ENCODE peak calls at places on chromosomes 4 and X, in eight cellular contexts. One of them, this sample, is unnamed.

GRCh38 chr4:158722291-158722916 is 792 bp downstream of the PPID start:
- DNase-seq in astrocyte of the spinal cord: peak
- DNase-seq in suprapubic skin: no peak
- DNase-seq in OCI-LY7: peak
- DNase-seq in K562: peak
- DNase-seq in cardiac muscle cell: peak
- DNase-seq in left lung: no peak
- DNase-seq in body of pancreas: no peak
- DNase-seq in this sample: no peak

GRCh38 chr4:84502955-84503373 is 3.9 kb upstream of the NKX6-1 start:
- DNase-seq in astrocyte of the spinal cord: no peak
- DNase-seq in suprapubic skin: no peak
- DNase-seq in OCI-LY7: no peak
- DNase-seq in K562: no peak
- DNase-seq in cardiac muscle cell: no peak
- DNase-seq in left lung: no peak
- DNase-seq in body of pancreas: no peak
- DNase-seq in this sample: no peak

GRCh38 chr4:26135331-26135730 is 185.5 kb upstream of the RBPJ start:
- DNase-seq in astrocyte of the spinal cord: no peak
- DNase-seq in suprapubic skin: no peak
- DNase-seq in OCI-LY7: no peak
- DNase-seq in K562: no peak
- DNase-seq in cardiac muscle cell: no peak
- DNase-seq in left lung: no peak
- DNase-seq in body of pancreas: no peak
- DNase-seq in this sample: no peak

GRCh38 chr4:77805802-77806201 is 13.4 kb downstream of the CNOT6L start:
- DNase-seq in astrocyte of the spinal cord: no peak
- DNase-seq in suprapubic skin: no peak
- DNase-seq in OCI-LY7: no peak
- DNase-seq in K562: no peak
- DNase-seq in cardiac muscle cell: no peak
- DNase-seq in left lung: no peak
- DNase-seq in body of pancreas: no peak
- DNase-seq in this sample: no peak

GRCh38 chr4:88439161-88439760 is 17.7 kb upstream of the HERC5 start:
- DNase-seq in astrocyte of the spinal cord: no peak
- DNase-seq in suprapubic skin: no peak
- DNase-seq in OCI-LY7: no peak
- DNase-seq in K562: no peak
- DNase-seq in cardiac muscle cell: no peak
- DNase-seq in left lung: no peak
- DNase-seq in body of pancreas: no peak
- DNase-seq in this sample: no peak

GRCh38 chr4:82031386-82031785 is 342.4 kb downstream of the HNRNPD start:
- DNase-seq in astrocyte of the spinal cord: no peak
- DNase-seq in suprapubic skin: no peak
- DNase-seq in OCI-LY7: no peak
- DNase-seq in K562: no peak
- DNase-seq in cardiac muscle cell: no peak
- DNase-seq in left lung: no peak
- DNase-seq in body of pancreas: no peak
- DNase-seq in this sample: no peak

GRCh38 chr4:145381163-145381562 is 100.5 kb upstream of the SMAD1 start:
- DNase-seq in astrocyte of the spinal cord: no peak
- DNase-seq in suprapubic skin: no peak
- DNase-seq in OCI-LY7: no peak
- DNase-seq in K562: no peak
- DNase-seq in cardiac muscle cell: no peak
- DNase-seq in left lung: no peak
- DNase-seq in body of pancreas: no peak
- DNase-seq in this sample: no peak

GRCh38 chrX:15438332-15438731 is 54.1 kb upstream of the VEGFD start:
- DNase-seq in astrocyte of the spinal cord: no peak
- DNase-seq in suprapubic skin: no peak
- DNase-seq in OCI-LY7: no peak
- DNase-seq in K562: no peak
- DNase-seq in cardiac muscle cell: no peak
- DNase-seq in left lung: no peak
- DNase-seq in body of pancreas: no peak
- DNase-seq in this sample: no peak

GRCh38 chrX:23478561-23478960 is 143.9 kb downstream of the PTCHD1 start:
- DNase-seq in astrocyte of the spinal cord: no peak
- DNase-seq in suprapubic skin: no peak
- DNase-seq in OCI-LY7: no peak
- DNase-seq in K562: no peak
- DNase-seq in cardiac muscle cell: no peak
- DNase-seq in left lung: no peak
- DNase-seq in body of pancreas: no peak
- DNase-seq in this sample: no peak

GRCh38 chr4:31917334-31917733 is 1197.2 kb downstream of the PCDH7 start:
- DNase-seq in astrocyte of the spinal cord: no peak
- DNase-seq in suprapubic skin: no peak
- DNase-seq in OCI-LY7: no peak
- DNase-seq in K562: no peak
- DNase-seq in cardiac muscle cell: no peak
- DNase-seq in left lung: no peak
- DNase-seq in body of pancreas: no peak
- DNase-seq in this sample: no peak

GRCh38 chrX:155028192-155028591 is 1.5 kb downstream of the FUNDC2 start:
- DNase-seq in astrocyte of the spinal cord: no peak
- DNase-seq in suprapubic skin: no peak
- DNase-seq in OCI-LY7: peak
- DNase-seq in K562: peak
- DNase-seq in cardiac muscle cell: no peak
- DNase-seq in left lung: no peak
- DNase-seq in body of pancreas: no peak
- DNase-seq in this sample: no peak

GRCh38 chr4:15005474-15006115 is 3.3 kb downstream of the CPEB2 start:
- DNase-seq in astrocyte of the spinal cord: peak
- DNase-seq in suprapubic skin: no peak
- DNase-seq in OCI-LY7: no peak
- DNase-seq in K562: no peak
- DNase-seq in cardiac muscle cell: no peak
- DNase-seq in left lung: no peak
- DNase-seq in body of pancreas: no peak
- DNase-seq in this sample: no peak

GRCh38 chr4:112889619-112890294 is 159.7 kb upstream of the ANK2 start:
- DNase-seq in astrocyte of the spinal cord: peak
- DNase-seq in suprapubic skin: no peak
- DNase-seq in OCI-LY7: no peak
- DNase-seq in K562: no peak
- DNase-seq in cardiac muscle cell: peak
- DNase-seq in left lung: no peak
- DNase-seq in body of pancreas: no peak
- DNase-seq in this sample: no peak

GRCh38 chr4:122661176-122661575 is 40.3 kb upstream of the IL21 start:
- DNase-seq in astrocyte of the spinal cord: no peak
- DNase-seq in suprapubic skin: no peak
- DNase-seq in OCI-LY7: no peak
- DNase-seq in K562: no peak
- DNase-seq in cardiac muscle cell: no peak
- DNase-seq in left lung: no peak
- DNase-seq in body of pancreas: no peak
- DNase-seq in this sample: no peak

GRCh38 chr4:30537462-30537861 is 182.7 kb upstream of the PCDH7 start:
- DNase-seq in astrocyte of the spinal cord: peak
- DNase-seq in suprapubic skin: no peak
- DNase-seq in OCI-LY7: no peak
- DNase-seq in K562: no peak
- DNase-seq in cardiac muscle cell: peak
- DNase-seq in left lung: no peak
- DNase-seq in body of pancreas: no peak
- DNase-seq in this sample: no peak

GRCh38 chr4:165813606-165814005 is 59.4 kb upstream of the TLL1 start:
- DNase-seq in astrocyte of the spinal cord: peak
- DNase-seq in suprapubic skin: no peak
- DNase-seq in OCI-LY7: no peak
- DNase-seq in K562: no peak
- DNase-seq in cardiac muscle cell: peak
- DNase-seq in left lung: no peak
- DNase-seq in body of pancreas: no peak
- DNase-seq in this sample: no peak

GRCh38 chr4:147361726-147362125 is 119.2 kb upstream of the EDNRA start:
- DNase-seq in astrocyte of the spinal cord: peak
- DNase-seq in suprapubic skin: no peak
- DNase-seq in OCI-LY7: no peak
- DNase-seq in K562: no peak
- DNase-seq in cardiac muscle cell: peak
- DNase-seq in left lung: peak
- DNase-seq in body of pancreas: no peak
- DNase-seq in this sample: no peak

GRCh38 chr4:124953059-124953850 is 240.7 kb upstream of the ANKRD50 start:
- DNase-seq in astrocyte of the spinal cord: peak
- DNase-seq in suprapubic skin: no peak
- DNase-seq in OCI-LY7: no peak
- DNase-seq in K562: no peak
- DNase-seq in cardiac muscle cell: peak
- DNase-seq in left lung: no peak
- DNase-seq in body of pancreas: no peak
- DNase-seq in this sample: no peak

GRCh38 chrX:122475306-122475705 is 708.8 kb upstream of the GRIA3 start:
- DNase-seq in astrocyte of the spinal cord: no peak
- DNase-seq in suprapubic skin: no peak
- DNase-seq in OCI-LY7: no peak
- DNase-seq in K562: no peak
- DNase-seq in cardiac muscle cell: no peak
- DNase-seq in left lung: no peak
- DNase-seq in body of pancreas: no peak
- DNase-seq in this sample: no peak

GRCh38 chrX:8868906-8869305 is 67.7 kb upstream of the FAM9A start:
- DNase-seq in astrocyte of the spinal cord: peak
- DNase-seq in suprapubic skin: no peak
- DNase-seq in OCI-LY7: no peak
- DNase-seq in K562: no peak
- DNase-seq in cardiac muscle cell: peak
- DNase-seq in left lung: no peak
- DNase-seq in body of pancreas: no peak
- DNase-seq in this sample: no peak
- TF ChIP-seq CTCF in astrocyte of the spinal cord: peak
- TF ChIP-seq CTCF in suprapubic skin: no peak
- TF ChIP-seq CTCF in OCI-LY7: peak
- TF ChIP-seq CTCF in K562: no peak
- TF ChIP-seq CTCF in cardiac muscle cell: peak
- TF ChIP-seq CTCF in left lung: no peak
- TF ChIP-seq CTCF in body of pancreas: no peak
- TF ChIP-seq CTCF in this sample: no peak

DNA sequence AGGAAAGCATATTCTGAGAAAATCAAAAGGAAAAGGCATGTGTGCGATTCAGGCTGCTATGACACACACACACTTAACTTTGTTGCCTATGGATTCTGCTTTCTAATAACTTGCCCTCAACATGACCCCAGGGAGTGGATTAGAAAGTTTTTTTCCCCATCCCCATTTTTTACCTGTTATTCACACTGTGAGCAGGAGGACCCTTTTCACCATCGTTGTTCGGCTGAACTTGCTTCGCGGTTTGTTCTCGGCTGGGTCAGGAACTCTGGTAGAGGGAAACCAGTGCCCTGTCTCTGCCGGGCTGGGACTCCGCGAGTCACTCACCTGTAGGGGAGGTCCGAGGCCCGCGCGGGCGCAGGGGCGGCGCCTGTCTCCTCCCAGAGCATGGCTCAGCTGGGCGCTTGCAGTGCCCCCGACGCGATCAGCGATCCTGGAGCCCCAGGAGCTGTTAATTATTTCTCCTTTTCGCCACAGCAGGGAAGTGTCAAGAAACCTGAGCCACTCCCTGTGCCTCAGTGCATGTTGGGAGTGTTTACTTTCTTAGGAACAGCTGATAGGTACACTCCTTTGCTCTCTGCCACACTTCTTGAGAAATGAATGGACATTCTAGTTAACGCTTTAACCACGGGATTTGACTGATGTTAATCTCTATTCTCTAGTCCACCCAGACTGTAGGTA is at the start of gene RASSF6:
- DNase-seq in astrocyte of the spinal cord: no peak
- DNase-seq in suprapubic skin: no peak
- DNase-seq in OCI-LY7: peak
- DNase-seq in K562: peak
- DNase-seq in cardiac muscle cell: no peak
- DNase-seq in left lung: peak
- DNase-seq in body of pancreas: peak
- DNase-seq in this sample: no peak
- H3K4me3 ChIP-seq in astrocyte of the spinal cord: peak
- H3K4me3 ChIP-seq in suprapubic skin: peak
- H3K4me3 ChIP-seq in OCI-LY7: peak
- H3K4me3 ChIP-seq in K562: peak
- H3K4me3 ChIP-seq in cardiac muscle cell: peak
- H3K4me3 ChIP-seq in left lung: peak
- H3K4me3 ChIP-seq in body of pancreas: peak
- H3K4me3 ChIP-seq in this sample: no peak

DNA sequence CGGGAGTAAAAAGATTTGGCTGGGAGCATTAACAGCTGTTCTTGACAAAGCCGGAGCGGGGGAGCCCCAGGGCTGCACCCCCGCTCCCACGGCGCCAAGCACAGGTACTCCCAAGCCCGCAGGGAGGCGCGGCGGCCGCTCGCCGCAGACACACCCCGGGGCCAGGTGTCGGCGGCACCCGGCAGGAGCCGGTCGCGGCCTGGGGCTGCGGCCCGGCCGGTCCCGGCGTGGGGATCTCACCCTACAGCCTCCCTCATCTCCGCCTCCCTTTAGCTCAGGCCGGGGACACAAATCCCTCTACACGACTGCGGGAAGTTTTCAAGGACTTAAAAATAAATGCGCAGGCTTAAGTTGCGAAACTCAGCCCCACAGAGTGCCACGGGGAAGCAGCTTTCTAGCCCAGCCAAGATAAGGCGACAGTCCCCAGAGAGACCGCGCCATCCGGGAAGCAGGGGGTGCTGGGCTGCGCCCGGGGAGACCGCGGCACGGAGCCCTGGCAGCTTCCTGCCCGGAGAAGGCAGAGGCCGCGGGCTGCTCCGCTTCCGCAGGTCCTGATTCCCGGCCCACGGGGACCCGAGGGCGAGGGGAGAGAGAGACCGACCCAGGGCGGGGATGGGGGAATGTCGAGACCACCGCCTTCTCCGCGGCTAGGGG is 473 bp downstream of the SH3RF1 start:
- DNase-seq in astrocyte of the spinal cord: peak
- DNase-seq in suprapubic skin: peak
- DNase-seq in OCI-LY7: no peak
- DNase-seq in K562: peak
- DNase-seq in cardiac muscle cell: peak
- DNase-seq in left lung: peak
- DNase-seq in body of pancreas: peak
- DNase-seq in this sample: peak
- TF ChIP-seq CTCF in astrocyte of the spinal cord: no peak
- TF ChIP-seq CTCF in suprapubic skin: no peak
- TF ChIP-seq CTCF in OCI-LY7: no peak
- TF ChIP-seq CTCF in K562: no peak
- TF ChIP-seq CTCF in cardiac muscle cell: no peak
- TF ChIP-seq CTCF in left lung: no peak
- TF ChIP-seq CTCF in body of pancreas: peak
- TF ChIP-seq CTCF in this sample: no peak

GRCh38 chr4:52071786-52072552 is 20.9 kb downstream of the SPATA18 start:
- DNase-seq in astrocyte of the spinal cord: no peak
- DNase-seq in suprapubic skin: no peak
- DNase-seq in OCI-LY7: no peak
- DNase-seq in K562: no peak
- DNase-seq in cardiac muscle cell: no peak
- DNase-seq in left lung: no peak
- DNase-seq in body of pancreas: no peak
- DNase-seq in this sample: no peak

GRCh38 chr4:52081216-52081615 is 30.1 kb downstream of the SPATA18 start:
- DNase-seq in astrocyte of the spinal cord: no peak
- DNase-seq in suprapubic skin: no peak
- DNase-seq in OCI-LY7: no peak
- DNase-seq in K562: no peak
- DNase-seq in cardiac muscle cell: no peak
- DNase-seq in left lung: no peak
- DNase-seq in body of pancreas: no peak
- DNase-seq in this sample: no peak

GRCh38 chr4:52076731-52077130 is 25.6 kb downstream of the SPATA18 start:
- DNase-seq in astrocyte of the spinal cord: no peak
- DNase-seq in suprapubic skin: no peak
- DNase-seq in OCI-LY7: no peak
- DNase-seq in K562: no peak
- DNase-seq in cardiac muscle cell: peak
- DNase-seq in left lung: no peak
- DNase-seq in body of pancreas: no peak
- DNase-seq in this sample: no peak
- H3K4me3 ChIP-seq in astrocyte of the spinal cord: no peak
- H3K4me3 ChIP-seq in suprapubic skin: no peak
- H3K4me3 ChIP-seq in OCI-LY7: no peak
- H3K4me3 ChIP-seq in K562: no peak
- H3K4me3 ChIP-seq in cardiac muscle cell: peak
- H3K4me3 ChIP-seq in left lung: no peak
- H3K4me3 ChIP-seq in body of pancreas: no peak
- H3K4me3 ChIP-seq in this sample: no peak